ENCODE peak calls at places on chromosomes 11 and 22, in five cellular contexts. T, A, R, K and U are unnamed samples.

GRCh38 chr11:33320814-33321330 is 63.7 kb downstream of the HIPK3 start:
- DNase-seq in T (no peak), A (no peak), R (peak), K (peak), U (peak)

GRCh38 chr11:3942956-3943497 is 87.6 kb downstream of the STIM1 start:
- DNase-seq in T (no peak), A (no peak), R (peak), K (peak), U (no peak)

GRCh38 chr11:59783632-59784090 is 26.9 kb downstream of the MRPL16 start:
- DNase-seq in T (no peak), A (no peak), R (no peak), K (no peak), U (no peak)

GRCh38 chr11:69234171-69234570 is 59.8 kb upstream of the MYEOV start:
- DNase-seq in T (no peak), A (no peak), R (no peak), K (no peak), U (no peak)

GRCh38 chr11:22516136-22516535 is 109.5 kb downstream of the FANCF start:
- DNase-seq in T (no peak), A (no peak), R (no peak), K (no peak), U (no peak)

GRCh38 chr11:103682318-103683184 is 353.9 kb upstream of the DDI1 start:
- DNase-seq in T (peak), A (peak), R (peak), K (peak), U (peak)

GRCh38 chr22:49602481-49602880 is 225.2 kb downstream of the BRD1 start:
- DNase-seq in T (no peak), A (no peak), R (no peak), K (no peak), U (no peak)

GRCh38 chr11:27914080-27914479 is 193.9 kb downstream of the KIF18A start:
- DNase-seq in T (no peak), A (no peak), R (peak), K (peak), U (no peak)

GRCh38 chr11:76670475-76671235 is at the start of gene LRRC32:
- DNase-seq in T (peak), A (no peak), R (peak), K (peak), U (peak)

GRCh38 chr22:42500164-42500835 is 19.3 kb downstream of the RRP7A start:
- DNase-seq in T (peak), A (peak), R (peak), K (peak), U (peak)

GRCh38 chr22:24186352-24186740 is 5.1 kb downstream of the SUSD2 start:
- DNase-seq in T (peak), A (no peak), R (no peak), K (no peak), U (no peak)

GRCh38 chr11:406796-407650 is 7.8 kb downstream of the SIGIRR start:
- DNase-seq in T (peak), A (peak), R (peak), K (peak), U (peak)

GRCh38 chr11:2701898-2702434 is 2.2 kb upstream of the KCNQ1OT1 start:
- DNase-seq in T (no peak), A (no peak), R (no peak), K (no peak), U (no peak)

GRCh38 chr22:22103078-22103593 is 120.5 kb upstream of the TOP3B start:
- DNase-seq in T (no peak), A (peak), R (peak), K (peak), U (no peak)

GRCh38 chr22:46592390-46592872 is 27.8 kb upstream of the GRAMD4 start:
- DNase-seq in T (peak), A (no peak), R (peak), K (peak), U (peak)

GRCh38 chr11:122202161-122202950 is 86.3 kb upstream of the BLID start:
- DNase-seq in T (peak), A (peak), R (peak), K (peak), U (no peak)

GRCh38 chr11:1073261-1073724 is 1.4 kb upstream of the MUC2 start:
- DNase-seq in T (peak), A (peak), R (peak), K (peak), U (no peak)

GRCh38 chr22:20591295-20591645 is 83.9 kb downstream of the MED15 start:
- DNase-seq in T (no peak), A (no peak), R (no peak), K (no peak), U (no peak)

GRCh38 chr11:57885298-57886035 is 123.9 kb downstream of the CTNND1 start:
- DNase-seq in T (no peak), A (peak), R (peak), K (peak), U (peak)

GRCh38 chr11:126115820-126116319 is 53.2 kb upstream of the CDON start:
- DNase-seq in T (peak), A (peak), R (peak), K (peak), U (peak)

GRCh38 chr11:34075178-34075820 is 23.8 kb downstream of the CAPRIN1 start:
- DNase-seq in T (no peak), A (no peak), R (peak), K (peak), U (no peak)

GRCh38 chr11:71420455-71421241 is 27.5 kb downstream of the DHCR7 start:
- DNase-seq in T (no peak), A (peak), R (peak), K (peak), U (peak)

GRCh38 chr11:76493040-76493439 is 48.2 kb downstream of the EMSY start:
- DNase-seq in T (no peak), A (no peak), R (no peak), K (no peak), U (no peak)

GRCh38 chr11:35541621-35542375 is 16.4 kb upstream of the PAMR1 start:
- DNase-seq in T (peak), A (peak), R (no peak), K (peak), U (peak)